ENCODE peak calls at places on chromosomes 6 and 20, in six cellular contexts. Q is ovary, N is Peyer's patch, I is tibial nerve, P is heart left ventricle, F is A549. W is an unnamed sample.

GRCh38 chr6:52337633-52338290 is 24.2 kb upstream of the PAQR8 start:
- DNase-seq in Q (no peak), N (no peak), I (no peak), P (no peak), F (no peak), W (no peak)

GRCh38 chr20:22576733-22577514 is 7.4 kb downstream of the FOXA2 start:
- DNase-seq in Q (no peak), N (no peak), I (no peak), P (no peak), F (no peak), W (no peak)

GRCh38 chr20:60170116-60170515 is 211.9 kb downstream of the CDH26 start:
- DNase-seq in Q (no peak), N (no peak), I (no peak), P (no peak), F (no peak), W (no peak)

GRCh38 chr20:35992713-35993335 is 24.4 kb downstream of the CNBD2 start:
- DNase-seq in Q (peak; percentile 38), N (no peak), I (no peak), P (no peak), F (peak; percentile 87), W (peak; percentile 79)

GRCh38 chr6:22470454-22471368 is 98.7 kb upstream of the HDGFL1 start:
- DNase-seq in Q (peak; percentile 47), N (no peak), I (no peak), P (no peak), F (peak; percentile 1), W (no peak)

GRCh38 chr20:42191140-42191860 is 573.1 kb upstream of the CHD6 start:
- DNase-seq in Q (no peak), N (no peak), I (no peak), P (no peak), F (no peak), W (no peak)

GRCh38 chr6:56714982-56715456 is 72.3 kb upstream of the DST start:
- DNase-seq in Q (no peak), N (no peak), I (no peak), P (no peak), F (no peak), W (no peak)

GRCh38 chr6:144607998-144608736 is 323.0 kb downstream of the UTRN start:
- DNase-seq in Q (no peak), N (no peak), I (no peak), P (no peak), F (no peak), W (no peak)

GRCh38 chr6:64330694-64331309 is 695.2 kb downstream of the PHF3 start:
- DNase-seq in Q (peak; percentile 59), N (peak; percentile 87), I (peak; percentile 19), P (peak; percentile 65), F (no peak), W (no peak)

GRCh38 chr6:100946021-100946540 is 65.0 kb upstream of the ASCC3 start:
- DNase-seq in Q (no peak), N (no peak), I (no peak), P (no peak), F (no peak), W (no peak)

GRCh38 chr6:4351857-4352669 is 216.7 kb upstream of the ECI2 start:
- DNase-seq in Q (peak; percentile 58), N (no peak), I (peak; percentile 38), P (peak; percentile 85), F (peak; percentile 64), W (no peak)
- TF ChIP-seq POLR2A in Q (no peak), N (no peak), I (no peak), P (no peak), F (no peak), W (no peak)

GRCh38 chr6:129498950-129499870 is 210.8 kb downstream of the ARHGAP18 start:
- DNase-seq in Q (no peak), N (no peak), I (no peak), P (no peak), F (peak; percentile 20), W (no peak)
- H3K4me1 ChIP-seq in Q (no peaks in the 10 kb centered on the region), N (no peaks in the 10 kb centered on the region), I (no peaks in the 10 kb centered on the region), P (no peaks in the 10 kb centered on the region), F (peaks cover 41% of the 10 kb centered on the region), W (peaks cover 26% of the 10 kb centered on the region)

DNA sequence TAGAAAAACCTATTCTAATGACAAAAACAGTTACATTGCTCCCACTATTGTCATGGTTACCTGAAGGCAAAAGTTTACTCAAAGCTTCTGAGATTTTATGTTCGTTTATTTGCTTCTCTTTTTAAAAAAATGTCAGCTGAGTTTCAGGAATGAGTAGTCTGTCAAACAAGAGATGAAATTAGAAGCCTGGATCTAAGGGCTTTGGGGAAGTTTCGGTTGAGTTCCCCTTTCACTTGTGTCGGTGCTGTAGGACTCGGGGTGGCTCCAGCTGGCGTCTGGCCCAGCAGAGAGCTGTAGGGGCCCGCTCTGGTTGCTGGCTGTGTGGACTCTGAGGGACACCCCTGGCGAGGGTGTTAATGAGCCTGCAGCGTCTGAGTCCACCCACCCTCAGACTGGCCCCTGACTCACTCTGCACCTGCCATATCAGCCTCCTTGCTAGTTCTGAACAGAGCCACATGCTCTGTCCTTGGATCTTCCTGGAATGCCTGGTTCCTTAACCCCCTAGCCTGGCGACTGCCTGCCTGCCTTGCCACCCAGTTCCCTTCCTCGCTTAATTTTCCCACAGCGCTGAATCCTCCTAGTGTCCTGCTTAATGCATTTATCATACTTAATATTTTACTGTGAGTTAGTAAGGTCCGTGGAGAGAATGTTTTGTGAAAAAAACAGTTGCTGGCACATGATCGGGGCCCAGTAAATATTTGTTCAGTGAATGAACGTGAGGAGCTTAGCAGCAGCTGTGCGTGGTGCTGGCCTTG is 1.4 kb downstream of the DNAJC5 start:
- DNase-seq in Q (peak; percentile 64), N (peak; percentile 77), I (peak; percentile 24), P (no peak), F (peak; percentile 21), W (peak; percentile 89)
- TF ChIP-seq POLR2A in Q (no peak), N (peak; percentile 58), I (no peak), P (no peak), F (no peak), W (no peak)

DNA sequence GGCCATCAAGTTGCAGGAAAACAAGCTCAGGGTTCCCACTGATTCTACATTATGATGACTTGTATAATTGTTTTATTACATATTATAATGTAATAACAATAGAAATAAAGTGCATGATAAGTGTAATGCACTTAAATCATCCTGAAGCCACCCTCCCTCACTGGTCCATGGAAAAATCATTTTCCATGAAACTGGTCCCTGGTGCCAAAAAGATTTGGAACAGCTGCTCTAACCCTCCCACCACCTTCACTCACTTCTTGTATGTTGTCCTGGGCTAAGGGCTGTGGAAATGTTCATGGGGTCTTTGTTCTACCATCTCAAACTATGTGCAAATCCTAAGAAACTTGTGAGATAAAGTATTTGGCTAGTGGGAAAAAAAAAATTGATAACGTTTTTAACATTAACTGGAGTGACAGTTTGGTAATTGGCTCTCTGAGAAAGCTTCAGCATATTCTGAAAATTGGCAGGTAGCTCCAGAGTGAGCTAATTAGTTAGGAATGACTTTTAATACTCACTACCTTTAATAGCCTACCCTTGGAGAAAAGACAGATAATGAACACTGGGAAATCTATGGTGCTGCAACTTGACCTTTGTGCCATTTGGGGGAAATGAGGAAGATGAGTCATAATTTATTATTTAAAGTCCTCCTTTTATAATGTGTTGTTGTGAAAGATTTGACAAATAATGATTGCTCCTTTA is 134.0 kb downstream of the LRRC1 start:
- DNase-seq in Q (no peak), N (no peak), I (no peak), P (no peak), F (no peak), W (no peak)
- H3K4me1 ChIP-seq in Q (no peaks in the 10 kb centered on the region), N (no peaks in the 10 kb centered on the region), I (no peaks in the 10 kb centered on the region), P (no peaks in the 10 kb centered on the region), F (no peaks in the 10 kb centered on the region), W (no peaks in the 10 kb centered on the region)

GRCh38 chr20:57391439-57392129 is 388 bp downstream of the RBM38 start:
- DNase-seq in Q (peak; percentile 70), N (peak; percentile 66), I (no peak), P (peak; percentile 68), F (no peak), W (peak; percentile 92)
- TF ChIP-seq POLR2A in Q (no peak), N (no peak), I (no peak), P (no peak), F (peak; percentile 68), W (no peak)

GRCh38 chr20:61861054-61861841 is 204.4 kb downstream of the TAF4 start:
- DNase-seq in Q (no peak), N (no peak), I (no peak), P (no peak), F (no peak), W (no peak)
- H3K4me1 ChIP-seq in Q (no peaks in the 10 kb centered on the region), N (no peaks in the 10 kb centered on the region), I (no peaks in the 10 kb centered on the region), P (no peaks in the 10 kb centered on the region), F (no peaks in the 10 kb centered on the region), W (no peaks in the 10 kb centered on the region)

DNA sequence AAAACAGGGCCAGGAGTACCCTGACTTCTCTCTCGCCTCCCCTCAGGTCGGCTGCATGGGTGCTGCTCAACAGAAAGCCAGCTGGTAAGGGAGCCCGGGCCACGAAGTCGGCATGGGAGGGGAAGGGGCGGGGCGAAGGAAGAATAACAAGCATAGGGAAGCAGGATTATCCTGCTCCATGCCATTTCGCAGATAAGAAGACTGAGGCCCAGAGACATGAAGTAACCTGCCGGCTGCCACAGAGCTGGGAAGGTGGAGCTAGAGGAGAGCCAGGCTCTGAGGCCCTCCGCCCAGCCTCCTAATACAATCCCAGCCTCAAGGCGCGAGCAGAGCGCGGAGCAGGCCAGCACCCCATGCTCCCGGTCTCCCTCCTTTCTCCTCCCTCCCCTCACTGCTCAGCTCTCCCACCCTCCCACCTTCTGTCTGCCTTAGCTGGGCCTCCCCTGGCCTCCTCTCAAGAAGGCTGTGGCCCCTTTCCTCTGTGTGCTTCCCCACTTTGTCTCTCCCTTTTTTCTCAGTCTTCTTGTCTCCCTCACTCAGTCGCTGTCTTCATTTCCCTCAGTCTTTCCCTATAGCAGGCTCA is 13.2 kb upstream of the HMGA1 start:
- DNase-seq in Q (no peak), N (no peak), I (no peak), P (no peak), F (no peak), W (peak; percentile 84)
- TF ChIP-seq POLR2A in Q (no peak), N (no peak), I (no peak), P (no peak), F (no peak), W (no peak)

GRCh38 chr6:11201772-11202512 is 30.5 kb downstream of the NEDD9 start:
- DNase-seq in Q (no peak), N (no peak), I (no peak), P (no peak), F (no peak), W (no peak)
- H3K4me1 ChIP-seq in Q (no peaks in the 10 kb centered on the region), N (peaks cover 12% of the 10 kb centered on the region), I (no peaks in the 10 kb centered on the region), P (peaks cover 2% of the 10 kb centered on the region), F (peaks cover 100% of the 10 kb centered on the region), W (peaks cover 50% of the 10 kb centered on the region)

GRCh38 chr6:31880616-31881015 is 1.8 kb upstream of the SLC44A4 start:
- DNase-seq in Q (no peak), N (no peak), I (no peak), P (no peak), F (no peak), W (no peak)

GRCh38 chr6:31878222-31878621 is 575 bp downstream of the SLC44A4 start:
- DNase-seq in Q (no peak), N (no peak), I (no peak), P (no peak), F (no peak), W (no peak)

GRCh38 chr6:31877651-31878161 is 1.1 kb downstream of the SLC44A4 start:
- DNase-seq in Q (no peak), N (peak; percentile 92), I (no peak), P (no peak), F (no peak), W (no peak)

GRCh38 chr6:31879901-31880300 is 1.1 kb upstream of the SLC44A4 start:
- DNase-seq in Q (no peak), N (peak; percentile 57), I (no peak), P (no peak), F (no peak), W (no peak)

GRCh38 chr6:31878761-31879542 is at the start of gene SLC44A4:
- DNase-seq in Q (no peak), N (peak; percentile 84), I (no peak), P (no peak), F (no peak), W (no peak)
- TF ChIP-seq POLR2A in Q (no peak), N (peak; percentile 83), I (no peak), P (no peak), F (no peak), W (no peak)